ENCODE peak calls at places on chromosomes 3 and 15, in seven cellular contexts. One of them, this sample, is unnamed.

GRCh38 chr15:56736308-56736707 is 3.0 kb upstream of the ZNF280D start:
- DNase-seq in stimulated activated CD4-positive, alpha-beta T cell treated with anti-CD3 and anti-CD28 coated beads, Interleukin-4, amount 100 ng/mL, for 1 hour: no peak
- DNase-seq in T-helper 17 cell: no peak
- DNase-seq in Right ventricle myocardium superior: no peak
- DNase-seq in psoas muscle: no peak
- DNase-seq in EH: peak
- DNase-seq in GM10248: no peak
- DNase-seq in this sample: no peak

GRCh38 chr15:70096215-70096974 is 1.3 kb downstream of the TLE3 start:
- DNase-seq in psoas muscle: peak
- DNase-seq in T-helper 17 cell: peak
- DNase-seq in Right ventricle myocardium superior: peak
- DNase-seq in GM10248: peak
- DNase-seq in EH: peak
- DNase-seq in stimulated activated CD4-positive, alpha-beta T cell treated with anti-CD3 and anti-CD28 coated beads, Interleukin-4, amount 100 ng/mL, for 1 hour: peak
- DNase-seq in this sample: no peak

GRCh38 chr15:53918180-53919079 is 59.8 kb upstream of the UNC13C start:
- DNase-seq in Right ventricle myocardium superior: no peak
- DNase-seq in GM10248: no peak
- DNase-seq in EH: no peak
- DNase-seq in T-helper 17 cell: no peak
- DNase-seq in stimulated activated CD4-positive, alpha-beta T cell treated with anti-CD3 and anti-CD28 coated beads, Interleukin-4, amount 100 ng/mL, for 1 hour: no peak
- DNase-seq in psoas muscle: no peak
- DNase-seq in this sample: no peak

GRCh38 chr3:40267940-40268707 is 41.4 kb upstream of the EIF1B start:
- DNase-seq in T-helper 17 cell: no peak
- DNase-seq in EH: peak
- DNase-seq in psoas muscle: no peak
- DNase-seq in GM10248: no peak
- DNase-seq in Right ventricle myocardium superior: no peak
- DNase-seq in stimulated activated CD4-positive, alpha-beta T cell treated with anti-CD3 and anti-CD28 coated beads, Interleukin-4, amount 100 ng/mL, for 1 hour: no peak
- DNase-seq in this sample: no peak

GRCh38 chr15:63996794-63997357 is 49.4 kb downstream of the DAPK2 start:
- DNase-seq in Right ventricle myocardium superior: no peak
- DNase-seq in psoas muscle: no peak
- DNase-seq in GM10248: no peak
- DNase-seq in stimulated activated CD4-positive, alpha-beta T cell treated with anti-CD3 and anti-CD28 coated beads, Interleukin-4, amount 100 ng/mL, for 1 hour: no peak
- DNase-seq in EH: no peak
- DNase-seq in T-helper 17 cell: no peak
- DNase-seq in this sample: no peak

GRCh38 chr3:23041918-23042696 is 161.0 kb upstream of the UBE2E2 start:
- DNase-seq in T-helper 17 cell: no peak
- DNase-seq in stimulated activated CD4-positive, alpha-beta T cell treated with anti-CD3 and anti-CD28 coated beads, Interleukin-4, amount 100 ng/mL, for 1 hour: no peak
- DNase-seq in Right ventricle myocardium superior: no peak
- DNase-seq in psoas muscle: no peak
- DNase-seq in EH: peak
- DNase-seq in GM10248: no peak
- DNase-seq in this sample: no peak

GRCh38 chr3:190577225-190577624 is 63.3 kb downstream of the IL1RAP start:
- DNase-seq in psoas muscle: no peak
- DNase-seq in T-helper 17 cell: no peak
- DNase-seq in EH: no peak
- DNase-seq in Right ventricle myocardium superior: no peak
- DNase-seq in GM10248: no peak
- DNase-seq in stimulated activated CD4-positive, alpha-beta T cell treated with anti-CD3 and anti-CD28 coated beads, Interleukin-4, amount 100 ng/mL, for 1 hour: no peak
- DNase-seq in this sample: no peak

GRCh38 chr3:148789156-148789555 is 38.5 kb upstream of the CPB1 start:
- DNase-seq in psoas muscle: no peak
- DNase-seq in T-helper 17 cell: no peak
- DNase-seq in EH: peak
- DNase-seq in stimulated activated CD4-positive, alpha-beta T cell treated with anti-CD3 and anti-CD28 coated beads, Interleukin-4, amount 100 ng/mL, for 1 hour: no peak
- DNase-seq in Right ventricle myocardium superior: no peak
- DNase-seq in GM10248: no peak
- DNase-seq in this sample: no peak

GRCh38 chr3:139225551-139225950 is 118.3 kb upstream of the MRPS22 start:
- DNase-seq in Right ventricle myocardium superior: no peak
- DNase-seq in stimulated activated CD4-positive, alpha-beta T cell treated with anti-CD3 and anti-CD28 coated beads, Interleukin-4, amount 100 ng/mL, for 1 hour: no peak
- DNase-seq in EH: peak
- DNase-seq in T-helper 17 cell: no peak
- DNase-seq in GM10248: no peak
- DNase-seq in psoas muscle: no peak
- DNase-seq in this sample: no peak

GRCh38 chr3:170908235-170909116 is at the start of gene EIF5A2:
- DNase-seq in Right ventricle myocardium superior: peak
- DNase-seq in EH: peak
- DNase-seq in psoas muscle: peak
- DNase-seq in stimulated activated CD4-positive, alpha-beta T cell treated with anti-CD3 and anti-CD28 coated beads, Interleukin-4, amount 100 ng/mL, for 1 hour: peak
- DNase-seq in T-helper 17 cell: peak
- DNase-seq in GM10248: peak
- DNase-seq in this sample: peak

GRCh38 chr3:179028408-179028807 is 43.2 kb downstream of the ZMAT3 start:
- DNase-seq in GM10248: no peak
- DNase-seq in stimulated activated CD4-positive, alpha-beta T cell treated with anti-CD3 and anti-CD28 coated beads, Interleukin-4, amount 100 ng/mL, for 1 hour: no peak
- DNase-seq in T-helper 17 cell: no peak
- DNase-seq in psoas muscle: no peak
- DNase-seq in Right ventricle myocardium superior: no peak
- DNase-seq in EH: no peak
- DNase-seq in this sample: no peak

GRCh38 chr3:31552103-31552502 is 19.4 kb downstream of the STT3B start:
- DNase-seq in EH: no peak
- DNase-seq in GM10248: no peak
- DNase-seq in stimulated activated CD4-positive, alpha-beta T cell treated with anti-CD3 and anti-CD28 coated beads, Interleukin-4, amount 100 ng/mL, for 1 hour: no peak
- DNase-seq in T-helper 17 cell: no peak
- DNase-seq in Right ventricle myocardium superior: no peak
- DNase-seq in psoas muscle: no peak
- DNase-seq in this sample: no peak

GRCh38 chr15:67180035-67180434 is 74.4 kb downstream of the AAGAB start:
- DNase-seq in T-helper 17 cell: no peak
- DNase-seq in EH: no peak
- DNase-seq in psoas muscle: no peak
- DNase-seq in Right ventricle myocardium superior: no peak
- DNase-seq in stimulated activated CD4-positive, alpha-beta T cell treated with anti-CD3 and anti-CD28 coated beads, Interleukin-4, amount 100 ng/mL, for 1 hour: no peak
- DNase-seq in GM10248: no peak
- DNase-seq in this sample: no peak

GRCh38 chr3:135531996-135532395 is 433.5 kb upstream of the PPP2R3A start:
- DNase-seq in stimulated activated CD4-positive, alpha-beta T cell treated with anti-CD3 and anti-CD28 coated beads, Interleukin-4, amount 100 ng/mL, for 1 hour: no peak
- DNase-seq in GM10248: no peak
- DNase-seq in T-helper 17 cell: no peak
- DNase-seq in EH: no peak
- DNase-seq in Right ventricle myocardium superior: no peak
- DNase-seq in psoas muscle: no peak
- DNase-seq in this sample: no peak

GRCh38 chr3:196073188-196073838 is 8.6 kb downstream of the TFRC start:
- DNase-seq in GM10248: peak
- DNase-seq in stimulated activated CD4-positive, alpha-beta T cell treated with anti-CD3 and anti-CD28 coated beads, Interleukin-4, amount 100 ng/mL, for 1 hour: peak
- DNase-seq in Right ventricle myocardium superior: no peak
- DNase-seq in psoas muscle: no peak
- DNase-seq in T-helper 17 cell: peak
- DNase-seq in EH: peak
- DNase-seq in this sample: peak

GRCh38 chr15:52414936-52415335 is 113.7 kb downstream of the MYO5A start:
- DNase-seq in EH: no peak
- DNase-seq in stimulated activated CD4-positive, alpha-beta T cell treated with anti-CD3 and anti-CD28 coated beads, Interleukin-4, amount 100 ng/mL, for 1 hour: no peak
- DNase-seq in psoas muscle: no peak
- DNase-seq in Right ventricle myocardium superior: no peak
- DNase-seq in GM10248: no peak
- DNase-seq in T-helper 17 cell: no peak
- DNase-seq in this sample: no peak

GRCh38 chr3:10426346-10427233 is 78.8 kb downstream of the ATP2B2 start:
- DNase-seq in Right ventricle myocardium superior: no peak
- DNase-seq in T-helper 17 cell: no peak
- DNase-seq in EH: no peak
- DNase-seq in GM10248: no peak
- DNase-seq in stimulated activated CD4-positive, alpha-beta T cell treated with anti-CD3 and anti-CD28 coated beads, Interleukin-4, amount 100 ng/mL, for 1 hour: no peak
- DNase-seq in psoas muscle: no peak
- DNase-seq in this sample: no peak

GRCh38 chr3:13483988-13484695 is 4.0 kb downstream of the HDAC11 start:
- DNase-seq in EH: no peak
- DNase-seq in Right ventricle myocardium superior: peak
- DNase-seq in stimulated activated CD4-positive, alpha-beta T cell treated with anti-CD3 and anti-CD28 coated beads, Interleukin-4, amount 100 ng/mL, for 1 hour: no peak
- DNase-seq in GM10248: no peak
- DNase-seq in T-helper 17 cell: no peak
- DNase-seq in psoas muscle: no peak
- DNase-seq in this sample: no peak

GRCh38 chr3:190566043-190566933 is 52.4 kb downstream of the IL1RAP start:
- DNase-seq in psoas muscle: peak
- DNase-seq in Right ventricle myocardium superior: peak
- DNase-seq in stimulated activated CD4-positive, alpha-beta T cell treated with anti-CD3 and anti-CD28 coated beads, Interleukin-4, amount 100 ng/mL, for 1 hour: peak
- DNase-seq in EH: peak
- DNase-seq in T-helper 17 cell: no peak
- DNase-seq in GM10248: no peak
- DNase-seq in this sample: peak

GRCh38 chr3:126049289-126050049 is 34.5 kb downstream of the SLC41A3 start:
- DNase-seq in T-helper 17 cell: no peak
- DNase-seq in stimulated activated CD4-positive, alpha-beta T cell treated with anti-CD3 and anti-CD28 coated beads, Interleukin-4, amount 100 ng/mL, for 1 hour: no peak
- DNase-seq in GM10248: no peak
- DNase-seq in psoas muscle: no peak
- DNase-seq in EH: no peak
- DNase-seq in Right ventricle myocardium superior: no peak
- DNase-seq in this sample: no peak

GRCh38 chr15:31299588-31300207 is 26.9 kb upstream of the KLF13 start:
- DNase-seq in GM10248: no peak
- DNase-seq in T-helper 17 cell: no peak
- DNase-seq in EH: no peak
- DNase-seq in psoas muscle: no peak
- DNase-seq in stimulated activated CD4-positive, alpha-beta T cell treated with anti-CD3 and anti-CD28 coated beads, Interleukin-4, amount 100 ng/mL, for 1 hour: no peak
- DNase-seq in Right ventricle myocardium superior: no peak
- DNase-seq in this sample: no peak

GRCh38 chr15:25403771-25404170 is 35.1 kb downstream of the UBE3A start:
- DNase-seq in Right ventricle myocardium superior: no peak
- DNase-seq in stimulated activated CD4-positive, alpha-beta T cell treated with anti-CD3 and anti-CD28 coated beads, Interleukin-4, amount 100 ng/mL, for 1 hour: no peak
- DNase-seq in EH: no peak
- DNase-seq in T-helper 17 cell: no peak
- DNase-seq in GM10248: no peak
- DNase-seq in psoas muscle: no peak
- DNase-seq in this sample: no peak

GRCh38 chr3:101131767-101132166 is 138.5 kb upstream of the ABI3BP start:
- DNase-seq in EH: no peak
- DNase-seq in psoas muscle: no peak
- DNase-seq in T-helper 17 cell: no peak
- DNase-seq in stimulated activated CD4-positive, alpha-beta T cell treated with anti-CD3 and anti-CD28 coated beads, Interleukin-4, amount 100 ng/mL, for 1 hour: no peak
- DNase-seq in Right ventricle myocardium superior: no peak
- DNase-seq in GM10248: no peak
- DNase-seq in this sample: no peak

GRCh38 chr3:140948460-140949249 is 7.0 kb downstream of the SLC25A36 start:
- DNase-seq in T-helper 17 cell: no peak
- DNase-seq in stimulated activated CD4-positive, alpha-beta T cell treated with anti-CD3 and anti-CD28 coated beads, Interleukin-4, amount 100 ng/mL, for 1 hour: no peak
- DNase-seq in Right ventricle myocardium superior: no peak
- DNase-seq in GM10248: no peak
- DNase-seq in psoas muscle: no peak
- DNase-seq in EH: no peak
- DNase-seq in this sample: no peak

GRCh38 chr3:181274025-181274424 is 284.5 kb upstream of the DNAJC19 start:
- DNase-seq in GM10248: no peak
- DNase-seq in stimulated activated CD4-positive, alpha-beta T cell treated with anti-CD3 and anti-CD28 coated beads, Interleukin-4, amount 100 ng/mL, for 1 hour: no peak
- DNase-seq in Right ventricle myocardium superior: no peak
- DNase-seq in EH: no peak
- DNase-seq in psoas muscle: no peak
- DNase-seq in T-helper 17 cell: no peak
- DNase-seq in this sample: no peak

GRCh38 chr15:60343221-60343970 is 54.4 kb downstream of the ANXA2 start:
- DNase-seq in EH: peak
- DNase-seq in psoas muscle: no peak
- DNase-seq in Right ventricle myocardium superior: no peak
- DNase-seq in T-helper 17 cell: no peak
- DNase-seq in stimulated activated CD4-positive, alpha-beta T cell treated with anti-CD3 and anti-CD28 coated beads, Interleukin-4, amount 100 ng/mL, for 1 hour: no peak
- DNase-seq in GM10248: no peak
- DNase-seq in this sample: no peak

GRCh38 chr3:172303181-172303580 is 145.1 kb downstream of the GHSR start:
- DNase-seq in T-helper 17 cell: no peak
- DNase-seq in stimulated activated CD4-positive, alpha-beta T cell treated with anti-CD3 and anti-CD28 coated beads, Interleukin-4, amount 100 ng/mL, for 1 hour: no peak
- DNase-seq in EH: no peak
- DNase-seq in Right ventricle myocardium superior: no peak
- DNase-seq in psoas muscle: no peak
- DNase-seq in GM10248: no peak
- DNase-seq in this sample: no peak

GRCh38 chr3:139427283-139428060 is 38.0 kb upstream of the COPB2 start:
- DNase-seq in EH: peak
- DNase-seq in stimulated activated CD4-positive, alpha-beta T cell treated with anti-CD3 and anti-CD28 coated beads, Interleukin-4, amount 100 ng/mL, for 1 hour: no peak
- DNase-seq in psoas muscle: no peak
- DNase-seq in GM10248: peak
- DNase-seq in Right ventricle myocardium superior: no peak
- DNase-seq in T-helper 17 cell: no peak
- DNase-seq in this sample: peak

GRCh38 chr3:165885558-165886270 is 48.5 kb upstream of the BCHE start:
- DNase-seq in psoas muscle: no peak
- DNase-seq in EH: no peak
- DNase-seq in Right ventricle myocardium superior: no peak
- DNase-seq in stimulated activated CD4-positive, alpha-beta T cell treated with anti-CD3 and anti-CD28 coated beads, Interleukin-4, amount 100 ng/mL, for 1 hour: no peak
- DNase-seq in GM10248: no peak
- DNase-seq in T-helper 17 cell: no peak
- DNase-seq in this sample: no peak

GRCh38 chr15:77526582-77527163 is 106.0 kb downstream of the HMG20A start:
- DNase-seq in stimulated activated CD4-positive, alpha-beta T cell treated with anti-CD3 and anti-CD28 coated beads, Interleukin-4, amount 100 ng/mL, for 1 hour: no peak
- DNase-seq in EH: no peak
- DNase-seq in psoas muscle: no peak
- DNase-seq in GM10248: no peak
- DNase-seq in T-helper 17 cell: no peak
- DNase-seq in Right ventricle myocardium superior: no peak
- DNase-seq in this sample: no peak

GRCh38 chr3:48466386-48467109 is 20.0 kb downstream of the ATRIP start:
- DNase-seq in stimulated activated CD4-positive, alpha-beta T cell treated with anti-CD3 and anti-CD28 coated beads, Interleukin-4, amount 100 ng/mL, for 1 hour: peak
- DNase-seq in T-helper 17 cell: no peak
- DNase-seq in EH: no peak
- DNase-seq in psoas muscle: no peak
- DNase-seq in GM10248: peak
- DNase-seq in Right ventricle myocardium superior: no peak
- DNase-seq in this sample: no peak

GRCh38 chr3:181726351-181727121 is 14.8 kb downstream of the SOX2 start:
- DNase-seq in EH: no peak
- DNase-seq in psoas muscle: no peak
- DNase-seq in Right ventricle myocardium superior: no peak
- DNase-seq in stimulated activated CD4-positive, alpha-beta T cell treated with anti-CD3 and anti-CD28 coated beads, Interleukin-4, amount 100 ng/mL, for 1 hour: no peak
- DNase-seq in GM10248: no peak
- DNase-seq in T-helper 17 cell: no peak
- DNase-seq in this sample: no peak

GRCh38 chr3:39718674-39719595 is 90.5 kb upstream of the MYRIP start:
- DNase-seq in GM10248: no peak
- DNase-seq in Right ventricle myocardium superior: no peak
- DNase-seq in psoas muscle: no peak
- DNase-seq in T-helper 17 cell: no peak
- DNase-seq in stimulated activated CD4-positive, alpha-beta T cell treated with anti-CD3 and anti-CD28 coated beads, Interleukin-4, amount 100 ng/mL, for 1 hour: no peak
- DNase-seq in EH: peak
- DNase-seq in this sample: no peak

GRCh38 chr15:98437752-98438151 is 210.6 kb upstream of the IGF1R start:
- DNase-seq in Right ventricle myocardium superior: no peak
- DNase-seq in T-helper 17 cell: no peak
- DNase-seq in GM10248: no peak
- DNase-seq in EH: no peak
- DNase-seq in stimulated activated CD4-positive, alpha-beta T cell treated with anti-CD3 and anti-CD28 coated beads, Interleukin-4, amount 100 ng/mL, for 1 hour: no peak
- DNase-seq in psoas muscle: no peak
- DNase-seq in this sample: no peak

GRCh38 chr3:96209703-96210102 is 604.7 kb upstream of the EPHA6 start:
- DNase-seq in psoas muscle: no peak
- DNase-seq in GM10248: no peak
- DNase-seq in stimulated activated CD4-positive, alpha-beta T cell treated with anti-CD3 and anti-CD28 coated beads, Interleukin-4, amount 100 ng/mL, for 1 hour: no peak
- DNase-seq in T-helper 17 cell: no peak
- DNase-seq in EH: no peak
- DNase-seq in Right ventricle myocardium superior: no peak
- DNase-seq in this sample: no peak

GRCh38 chr3:107555359-107555758 is 32.6 kb downstream of the BBX start:
- DNase-seq in EH: no peak
- DNase-seq in stimulated activated CD4-positive, alpha-beta T cell treated with anti-CD3 and anti-CD28 coated beads, Interleukin-4, amount 100 ng/mL, for 1 hour: no peak
- DNase-seq in psoas muscle: no peak
- DNase-seq in T-helper 17 cell: no peak
- DNase-seq in GM10248: peak
- DNase-seq in Right ventricle myocardium superior: no peak
- DNase-seq in this sample: no peak

GRCh38 chr15:98823012-98823458 is 174.7 kb downstream of the IGF1R start:
- DNase-seq in psoas muscle: no peak
- DNase-seq in EH: peak
- DNase-seq in stimulated activated CD4-positive, alpha-beta T cell treated with anti-CD3 and anti-CD28 coated beads, Interleukin-4, amount 100 ng/mL, for 1 hour: no peak
- DNase-seq in T-helper 17 cell: no peak
- DNase-seq in Right ventricle myocardium superior: no peak
- DNase-seq in GM10248: no peak
- DNase-seq in this sample: no peak

GRCh38 chr15:74511583-74511982 is 29.4 kb upstream of the ARID3B start:
- DNase-seq in GM10248: no peak
- DNase-seq in EH: no peak
- DNase-seq in psoas muscle: no peak
- DNase-seq in stimulated activated CD4-positive, alpha-beta T cell treated with anti-CD3 and anti-CD28 coated beads, Interleukin-4, amount 100 ng/mL, for 1 hour: no peak
- DNase-seq in Right ventricle myocardium superior: no peak
- DNase-seq in T-helper 17 cell: no peak
- DNase-seq in this sample: no peak